ENCODE peak calls at places on chromosomes 2 and 18, in eight cellular contexts. A is astrocyte of the spinal cord, S is PC-9, K is epithelial cell of prostate, C is fibroblast of lung, Y is AG10803, E is WTC11, L is left colon. W is an unnamed sample.

GRCh38 chr2:25279091-25279651 is 62.6 kb downstream of the DNMT3A start:
- DNase-seq in Y (peak; percentile 28), E (no peak), L (peak; percentile 50), C (peak; percentile 36), A (no peak), S (no peak), K (peak; percentile 66), W (no peak)

GRCh38 chr2:240392948-240393830 is 42.3 kb upstream of the GPC1 start:
- DNase-seq in L (peak; percentile 1), E (peak; percentile 6), Y (no peak), A (no peak), K (no peak), S (no peak), C (no peak), W (no peak)

GRCh38 chr18:76764296-76764901 is 58.0 kb upstream of the ZNF236 start:
- DNase-seq in K (no peak), S (no peak), E (no peak), L (no peak), A (no peak), C (no peak), Y (no peak), W (no peak)

GRCh38 chr18:67957684-67958083 is 441.2 kb upstream of the DSEL start:
- DNase-seq in K (no peak), S (no peak), Y (no peak), A (no peak), L (no peak), C (no peak), E (no peak), W (no peak)

GRCh38 chr2:197904446-197904845 is 100.1 kb downstream of the PLCL1 start:
- DNase-seq in A (no peak), E (no peak), K (no peak), S (no peak), L (no peak), Y (no peak), C (no peak), W (no peak)

GRCh38 chr18:3346487-3346886 is 84.6 kb downstream of the MYL12B start:
- DNase-seq in Y (no peak), L (no peak), E (no peak), A (no peak), S (no peak), C (no peak), K (no peak), W (no peak)

GRCh38 chr18:8435376-8435775 is 173.9 kb upstream of the RAB12 start:
- DNase-seq in S (no peak), E (no peak), K (no peak), L (no peak), C (no peak), Y (no peak), A (no peak), W (no peak)

GRCh38 chr2:71756280-71756906 is 303.0 kb downstream of the DYSF start:
- DNase-seq in K (no peak), E (no peak), C (peak; percentile 51), Y (peak; percentile 52), A (peak; percentile 40), L (no peak), S (no peak), W (no peak)

GRCh38 chr2:58930541-58930940 is 689.4 kb upstream of the FANCL start:
- DNase-seq in E (no peak), C (peak; percentile 56), S (no peak), Y (no peak), A (peak; percentile 81), K (no peak), L (no peak), W (no peak)

GRCh38 chr2:175330195-175330594 is 148.7 kb upstream of the ATP5MC3 start:
- DNase-seq in E (no peak), Y (no peak), L (no peak), K (no peak), S (no peak), C (no peak), A (no peak), W (no peak)

GRCh38 chr2:176614049-176614448 is 344.8 kb downstream of the MTX2 start:
- DNase-seq in E (no peak), L (no peak), S (no peak), C (no peak), K (no peak), Y (no peak), A (no peak), W (no peak)

GRCh38 chr18:48915621-48916425 is 34.9 kb downstream of the SMAD7 start:
- DNase-seq in C (peak; percentile 63), A (no peak), S (no peak), E (no peak), L (no peak), K (no peak), Y (no peak), W (no peak)

GRCh38 chr2:26740890-26741302 is 23.2 kb upstream of the SLC35F6 start:
- DNase-seq in S (no peak), Y (no peak), C (no peak), A (no peak), E (peak; percentile 45), L (no peak), K (no peak), W (no peak)

GRCh38 chr2:119721462-119721861 is 38.3 kb upstream of the PTPN4 start:
- DNase-seq in K (no peak), C (no peak), E (no peak), Y (no peak), A (no peak), S (no peak), L (no peak), W (no peak)

GRCh38 chr2:96542357-96542977 is 5.9 kb downstream of the ARID5A start:
- DNase-seq in C (no peak), E (no peak), Y (no peak), S (no peak), A (no peak), K (no peak), L (no peak), W (no peak)

GRCh38 chr2:80149991-80150390 is 154.6 kb downstream of the LRRTM1 start:
- DNase-seq in L (no peak), C (no peak), A (no peak), E (no peak), K (no peak), Y (no peak), S (no peak), W (no peak)

GRCh38 chr2:26222976-26223375 is 21.5 kb downstream of the HADHA start:
- DNase-seq in S (no peak), C (no peak), Y (no peak), E (no peak), L (no peak), K (no peak), A (no peak), W (no peak)

GRCh38 chr2:174606336-174606735 is 8.7 kb upstream of the WIPF1 start:
- DNase-seq in S (no peak), L (no peak), A (peak; percentile 82), E (no peak), C (peak; percentile 83), K (no peak), Y (peak; percentile 94), W (peak; percentile 69)

GRCh38 chr2:118856978-118857676 is 9.7 kb upstream of the EN1 start:
- DNase-seq in L (no peak), K (no peak), E (no peak), S (no peak), A (no peak), C (no peak), Y (no peak), W (no peak)

GRCh38 chr2:158717366-158718195 is 77.5 kb upstream of the DAPL1 start:
- DNase-seq in E (no peak), Y (no peak), C (no peak), K (no peak), L (no peak), A (no peak), S (no peak), W (no peak)

GRCh38 chr2:77487074-77487803 is 34.9 kb downstream of the LRRTM4 start:
- DNase-seq in Y (no peak), A (no peak), S (no peak), C (no peak), E (peak; percentile 16), L (no peak), K (no peak), W (no peak)

GRCh38 chr2:64018715-64019082 is 529 bp downstream of the VPS54 start:
- DNase-seq in A (peak; percentile 53), L (peak; percentile 62), C (peak; percentile 52), E (no peak), Y (peak; percentile 38), K (no peak), S (no peak), W (no peak)

GRCh38 chr2:2912731-2913130 is 464.9 kb downstream of the EIPR1 start:
- DNase-seq in L (no peak), A (no peak), Y (no peak), C (no peak), E (no peak), K (no peak), S (no peak), W (no peak)